ENCODE peak calls at places on chromosomes 7 and 10, in seven cellular contexts. F, A, O, V, W, S and Z are unnamed samples.

GRCh38 chr7:17239046-17239445 is 59.4 kb upstream of the AHR start:
- DNase-seq in F (no peak), A (no peak), O (no peak), V (no peak), W (no peak), S (no peak), Z (no peak)

GRCh38 chr7:159091041-159091440 is 53.6 kb downstream of the VIPR2 start:
- DNase-seq in F (no peak), A (no peak), O (no peak), V (no peak), W (no peak), S (no peak), Z (no peak)

GRCh38 chr7:69365588-69366241 is 232.6 kb upstream of the AUTS2 start:
- DNase-seq in F (no peak), A (no peak), O (no peak), V (no peak), W (no peak), S (peak), Z (no peak)

GRCh38 chr7:82110146-82110823 is 333.3 kb downstream of the CACNA2D1 start:
- DNase-seq in F (no peak), A (peak), O (no peak), V (no peak), W (no peak), S (no peak), Z (no peak)

GRCh38 chr7:82742163-82742562 is 298.6 kb upstream of the CACNA2D1 start:
- DNase-seq in F (no peak), A (no peak), O (no peak), V (no peak), W (no peak), S (no peak), Z (no peak)

GRCh38 chr7:66558660-66559465 is 69.8 kb upstream of the KCTD7 start:
- DNase-seq in F (no peak), A (peak), O (no peak), V (no peak), W (no peak), S (peak), Z (no peak)

GRCh38 chr7:150974468-150975391 is 3.4 kb downstream of the KCNH2 start:
- DNase-seq in F (peak), A (peak), O (no peak), V (no peak), W (no peak), S (no peak), Z (no peak)

GRCh38 chr7:105493928-105494325 is 28.1 kb downstream of the PUS7 start:
- DNase-seq in F (no peak), A (no peak), O (no peak), V (peak), W (no peak), S (peak), Z (no peak)

GRCh38 chr7:134374291-134374690 is 57.6 kb upstream of the SLC35B4 start:
- DNase-seq in F (no peak), A (no peak), O (no peak), V (no peak), W (no peak), S (no peak), Z (no peak)

GRCh38 chr10:133127291-133128125 is 32.5 kb upstream of the KNDC1 start:
- DNase-seq in F (no peak), A (peak), O (peak), V (no peak), W (no peak), S (no peak), Z (peak)

GRCh38 chr7:150983893-150984368 is 5.8 kb upstream of the KCNH2 start:
- DNase-seq in F (no peak), A (no peak), O (no peak), V (peak), W (no peak), S (peak), Z (no peak)

DNA sequence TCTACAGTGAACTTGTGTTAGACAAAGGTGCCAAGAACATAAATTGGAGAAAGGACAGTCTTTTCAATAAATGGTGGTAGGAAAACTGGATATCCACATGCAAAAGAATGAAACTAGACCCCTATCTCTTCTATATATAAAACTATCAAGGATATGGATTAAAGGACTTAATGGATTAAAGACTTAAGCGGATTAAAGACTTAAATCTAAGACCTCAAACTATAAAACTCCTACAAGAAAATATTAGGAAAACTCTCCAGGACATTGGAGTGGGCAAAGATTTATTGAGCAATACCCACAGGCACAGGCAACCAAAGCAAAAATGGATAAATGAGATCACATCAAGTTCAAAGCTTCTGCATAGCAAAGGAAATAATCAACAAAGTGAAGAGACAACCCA is 242.9 kb upstream of the MEOX2 start:
- DNase-seq in F (no peak), A (no peak), O (no peak), V (no peak), W (no peak), S (no peak), Z (no peak)
- TF ChIP-seq CTCF in F (no peak), A (no peak), O (no peak), V (no peak), W (no peak), S (no peak), Z (no peak)

GRCh38 chr10:3981300-3981699 is 196.3 kb upstream of the KLF6 start:
- DNase-seq in F (no peak), A (no peak), O (no peak), V (no peak), W (no peak), S (no peak), Z (no peak)
- TF ChIP-seq CTCF in F (no peak), A (no peak), O (no peak), V (no peak), W (no peak), S (no peak), Z (no peak)

GRCh38 chr7:33043875-33044718 is 18.5 kb downstream of the NT5C3A start:
- DNase-seq in F (no peak), A (no peak), O (no peak), V (no peak), W (no peak), S (no peak), Z (no peak)
- TF ChIP-seq CTCF in F (no peak), A (no peak), O (peak), V (peak), W (no peak), S (no peak), Z (no peak)

GRCh38 chr10:73060738-73061635 is 35.7 kb downstream of the P4HA1 start:
- DNase-seq in F (no peak), A (no peak), O (no peak), V (no peak), W (no peak), S (peak), Z (no peak)
- TF ChIP-seq CTCF in F (no peak), A (peak), O (peak), V (peak), W (peak), S (peak), Z (peak)

GRCh38 chr10:67256984-67257383 is 331.1 kb downstream of the LRRTM3 start:
- DNase-seq in F (no peak), A (no peak), O (no peak), V (no peak), W (no peak), S (no peak), Z (no peak)
- TF ChIP-seq CTCF in F (no peak), A (no peak), O (no peak), V (no peak), W (no peak), S (no peak), Z (no peak)

DNA sequence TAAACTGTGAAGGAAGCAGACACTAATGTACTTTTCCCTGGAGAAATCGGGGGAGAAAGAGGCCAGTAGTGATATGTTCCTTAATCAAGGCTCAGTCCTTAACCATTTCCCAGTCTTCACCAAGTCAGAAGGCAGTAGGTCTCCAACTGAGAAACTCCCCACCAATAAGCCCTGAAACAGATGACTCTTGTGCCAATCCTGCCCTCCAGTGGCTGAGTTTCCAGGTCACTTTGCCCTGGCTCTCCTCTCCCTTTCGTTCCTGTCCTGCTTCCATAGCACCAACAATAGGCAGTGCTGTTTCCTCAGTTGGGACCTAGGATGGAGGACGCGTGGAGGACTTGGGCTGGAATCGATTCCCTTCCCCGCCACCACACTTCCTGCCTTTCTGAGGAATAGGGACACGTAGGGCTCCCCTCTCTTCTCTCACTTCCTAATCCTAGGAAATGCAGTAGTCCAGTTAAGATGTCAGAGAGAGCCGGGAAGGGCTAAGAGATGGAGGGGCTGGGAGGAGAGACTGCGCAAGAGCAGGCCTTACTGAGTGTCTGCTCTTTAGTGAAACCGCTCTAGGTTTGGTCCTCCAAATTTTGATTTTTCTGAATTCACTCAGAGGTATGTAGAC is 23.4 kb downstream of the ATOH7 start:
- DNase-seq in F (peak), A (peak), O (peak), V (peak), W (no peak), S (peak), Z (no peak)
- TF ChIP-seq CTCF in F (peak), A (peak), O (peak), V (peak), W (no peak), S (peak), Z (peak)

DNA sequence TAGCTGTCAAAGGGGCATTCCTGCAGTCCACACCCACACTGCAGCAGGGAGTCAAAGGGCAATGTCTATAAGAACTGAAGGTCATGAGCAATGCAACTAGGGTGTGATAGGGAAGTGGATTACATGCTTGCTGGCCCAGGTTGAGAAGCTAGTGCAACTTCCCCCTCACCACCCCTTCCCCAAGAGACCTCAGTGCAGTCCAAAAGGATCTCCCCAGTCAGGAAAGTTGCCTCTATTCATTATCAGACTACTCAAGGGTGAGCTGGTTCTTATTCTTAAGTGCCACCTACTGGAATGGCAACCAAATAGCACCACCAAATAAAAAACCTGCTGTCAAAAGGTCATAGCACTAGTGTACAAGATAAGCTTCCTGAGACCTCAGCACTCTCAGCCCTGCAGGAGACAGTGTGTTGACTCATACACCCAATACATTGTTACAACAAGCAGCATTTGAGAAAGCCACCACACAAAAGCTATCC is 28.2 kb downstream of the MTERF1 start:
- DNase-seq in F (no peak), A (no peak), O (no peak), V (no peak), W (no peak), S (no peak), Z (no peak)
- TF ChIP-seq CTCF in F (no peak), A (peak), O (no peak), V (peak), W (no peak), S (peak), Z (peak)

DNA sequence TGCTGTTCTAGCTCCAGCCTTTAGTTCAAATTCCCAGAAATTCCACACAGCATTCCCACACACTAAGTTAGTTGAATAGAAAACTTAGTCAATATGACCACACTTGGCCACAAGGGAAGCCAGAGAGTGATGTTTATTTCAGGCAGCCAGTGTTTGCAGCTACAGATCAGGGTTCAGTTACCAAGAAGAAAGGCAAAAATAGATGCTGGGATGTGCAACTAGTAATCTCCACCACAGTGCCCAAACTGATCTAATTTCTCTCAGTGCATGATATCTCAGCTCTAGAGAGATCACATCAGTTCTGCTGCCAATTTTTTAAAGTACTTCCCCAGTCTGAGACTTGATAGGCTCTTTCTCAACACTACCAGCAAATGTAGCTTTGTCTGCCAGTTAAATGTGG is 17.6 kb downstream of the SLF2 start:
- DNase-seq in F (no peak), A (no peak), O (no peak), V (no peak), W (no peak), S (no peak), Z (no peak)
- TF ChIP-seq CTCF in F (no peak), A (peak), O (peak), V (no peak), W (no peak), S (no peak), Z (no peak)